ENCODE peak calls at places on chromosomes 5 and 9, in seven cellular contexts. A is neuronal stem cell, J is kidney, W is PC-3, K is mesendoderm, U is psoas muscle, L is aorta. I is an unnamed sample.
A peak's percentile ranks its signal among the peaks of the same experiment; 100 is the strongest.

GRCh38 chr5:149938791-149939358 is 5.7 kb downstream of the PDE6A start:
- DNase-seq in A (no peak), J (no peak), W (peak; percentile 100), K (peak; percentile 30), U (peak; percentile 26), L (peak; percentile 57), I (no peak)

GRCh38 chr5:141565826-141566575 is 52.8 kb downstream of the DIAPH1 start:
- DNase-seq in A (no peak), J (no peak), W (peak; percentile 34), K (no peak), U (no peak), L (no peak), I (no peak)

GRCh38 chr5:113278976-113279375 is 155.8 kb downstream of the TSSK1B start:
- DNase-seq in A (no peak), J (no peak), W (no peak), K (no peak), U (no peak), L (no peak), I (no peak)

GRCh38 chr5:36162810-36163486 is 11.0 kb downstream of the SKP2 start:
- DNase-seq in A (no peak), J (no peak), W (no peak), K (peak; percentile 68), U (no peak), L (no peak), I (no peak)

GRCh38 chr9:133489253-133490190 is 10.6 kb upstream of the SLC2A6 start:
- DNase-seq in A (no peak), J (peak; percentile 29), W (no peak), K (no peak), U (no peak), L (peak; percentile 21), I (no peak)

GRCh38 chr5:118017536-118017935 is 970.8 kb downstream of the DTWD2 start:
- DNase-seq in A (no peak), J (no peak), W (no peak), K (no peak), U (no peak), L (no peak), I (no peak)

GRCh38 chr9:95511232-95511951 is 5.4 kb downstream of the PTCH1 start:
- DNase-seq in A (no peak), J (peak; percentile 94), W (peak; percentile 56), K (peak; percentile 96), U (no peak), L (peak; percentile 72), I (no peak)

GRCh38 chr9:128554155-128554862 is 1.9 kb downstream of the SPTAN1 start:
- DNase-seq in A (peak; percentile 58), J (no peak), W (peak; percentile 81), K (peak; percentile 95), U (peak; percentile 56), L (peak; percentile 53), I (peak; percentile 34)

GRCh38 chr9:13443380-13444271 is 164.1 kb upstream of the MPDZ start:
- DNase-seq in A (no peak), J (no peak), W (no peak), K (no peak), U (no peak), L (no peak), I (no peak)

GRCh38 chr9:132943677-132944293 is 631 bp downstream of the TSC1 start:
- DNase-seq in A (no peak), J (no peak), W (no peak), K (peak; percentile 42), U (peak; percentile 23), L (no peak), I (no peak)

GRCh38 chr9:121985792-121986494 is 107.2 kb downstream of the TTLL11 start:
- DNase-seq in A (no peak), J (peak; percentile 72), W (no peak), K (no peak), U (peak; percentile 80), L (peak; percentile 77), I (peak; percentile 54)

GRCh38 chr9:84697494-84698114 is 28.1 kb downstream of the NTRK2 start:
- DNase-seq in A (peak; percentile 61), J (peak; percentile 86), W (peak; percentile 46), K (peak; percentile 90), U (peak; percentile 64), L (peak; percentile 75), I (peak; percentile 93)

GRCh38 chr9:2036844-2037243 is 21.7 kb downstream of the SMARCA2 start:
- DNase-seq in A (no peak), J (no peak), W (no peak), K (no peak), U (no peak), L (no peak), I (no peak)

GRCh38 chr5:86447362-86447761 is 170.4 kb upstream of the COX7C start:
- DNase-seq in A (no peak), J (no peak), W (no peak), K (no peak), U (no peak), L (no peak), I (no peak)

GRCh38 chr5:6359941-6360683 is 18.2 kb downstream of the MED10 start:
- DNase-seq in A (no peak), J (no peak), W (peak; percentile 59), K (peak; percentile 66), U (no peak), L (no peak), I (no peak)

GRCh38 chr5:154977409-154977808 is 36.1 kb upstream of the KIF4B start:
- DNase-seq in A (no peak), J (no peak), W (peak; percentile 59), K (no peak), U (no peak), L (no peak), I (no peak)

GRCh38 chr5:178332096-178332780 is 99.6 kb upstream of the PHYKPL start:
- DNase-seq in A (no peak), J (peak; percentile 40), W (no peak), K (no peak), U (no peak), L (peak; percentile 18), I (peak; percentile 8)

GRCh38 chr9:98022447-98022846 is 34.1 kb upstream of the NANS start:
- DNase-seq in A (no peak), J (no peak), W (no peak), K (no peak), U (no peak), L (peak; percentile 76), I (no peak)

GRCh38 chr5:2523180-2523579 is 228.3 kb downstream of the IRX2 start:
- DNase-seq in A (no peak), J (no peak), W (no peak), K (no peak), U (no peak), L (no peak), I (no peak)

GRCh38 chr5:171842006-171842776 is 56.6 kb downstream of the SMIM23 start:
- DNase-seq in A (no peak), J (no peak), W (no peak), K (no peak), U (no peak), L (no peak), I (no peak)

GRCh38 chr9:104915049-104915448 is 12.9 kb downstream of the ABCA1 start:
- DNase-seq in A (no peak), J (no peak), W (no peak), K (no peak), U (no peak), L (no peak), I (no peak)

GRCh38 chr5:131514316-131515275 is 120.4 kb downstream of the RAPGEF6 start:
- DNase-seq in A (no peak), J (no peak), W (peak; percentile 42), K (no peak), U (no peak), L (no peak), I (no peak)
- H3K4me3 ChIP-seq in A (no peak overlapping the region), J (no peak overlapping the region), W (no peak overlapping the region), K (no peak overlapping the region), U (peak overlapping the region; percentile 31), L (no peak overlapping the region), I (no peak overlapping the region)

GRCh38 chr5:68266457-68266856 is 50.9 kb downstream of the PIK3R1 start:
- DNase-seq in A (no peak), J (no peak), W (no peak), K (no peak), U (no peak), L (no peak), I (no peak)

GRCh38 chr5:68265822-68266395 is 50.4 kb downstream of the PIK3R1 start:
- DNase-seq in A (no peak), J (no peak), W (no peak), K (no peak), U (no peak), L (no peak), I (no peak)

GRCh38 chr5:68265347-68265746 is 49.8 kb downstream of the PIK3R1 start:
- DNase-seq in A (no peak), J (no peak), W (no peak), K (no peak), U (no peak), L (no peak), I (no peak)

GRCh38 chr5:68268363-68269130 is 53.0 kb downstream of the PIK3R1 start:
- DNase-seq in A (no peak), J (no peak), W (no peak), K (no peak), U (no peak), L (no peak), I (no peak)

DNA sequence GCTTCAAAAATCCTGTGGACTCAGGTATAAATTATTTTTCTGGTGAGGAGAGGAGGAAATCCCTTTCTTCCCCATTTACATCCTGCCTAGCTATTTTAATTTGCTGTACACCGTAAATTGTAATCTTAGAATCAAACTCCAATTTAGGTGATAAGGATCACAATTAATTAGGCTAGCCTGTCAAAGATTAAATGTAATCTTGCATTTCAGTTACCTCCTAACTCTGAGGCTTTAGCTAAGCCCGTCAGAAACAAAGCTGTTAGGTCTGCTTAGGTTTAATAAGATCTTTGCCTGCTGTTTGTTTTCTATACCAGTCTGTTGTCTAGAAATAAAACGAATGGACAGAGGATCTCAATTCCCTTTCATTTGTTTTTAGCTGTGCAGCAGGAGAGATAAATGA is 51.5 kb downstream of the PIK3R1 start:
- DNase-seq in A (no peak), J (no peak), W (no peak), K (peak; percentile 26), U (no peak), L (no peak), I (no peak)
- H3K4me3 ChIP-seq in A (no peak overlapping the region), J (peak overlapping the region; percentile 17), W (no peak overlapping the region), K (no peak overlapping the region), U (no peak overlapping the region), L (no peak overlapping the region), I (no peak overlapping the region)

GRCh38 chr5:143573568-143574170 is 170.2 kb upstream of the NR3C1 start:
- DNase-seq in A (no peak), J (no peak), W (no peak), K (no peak), U (no peak), L (no peak), I (no peak)
- H3K4me3 ChIP-seq in A (no peak overlapping the region), J (no peak overlapping the region), W (no peak overlapping the region), K (no peak overlapping the region), U (no peak overlapping the region), L (no peak overlapping the region), I (no peak overlapping the region)

DNA sequence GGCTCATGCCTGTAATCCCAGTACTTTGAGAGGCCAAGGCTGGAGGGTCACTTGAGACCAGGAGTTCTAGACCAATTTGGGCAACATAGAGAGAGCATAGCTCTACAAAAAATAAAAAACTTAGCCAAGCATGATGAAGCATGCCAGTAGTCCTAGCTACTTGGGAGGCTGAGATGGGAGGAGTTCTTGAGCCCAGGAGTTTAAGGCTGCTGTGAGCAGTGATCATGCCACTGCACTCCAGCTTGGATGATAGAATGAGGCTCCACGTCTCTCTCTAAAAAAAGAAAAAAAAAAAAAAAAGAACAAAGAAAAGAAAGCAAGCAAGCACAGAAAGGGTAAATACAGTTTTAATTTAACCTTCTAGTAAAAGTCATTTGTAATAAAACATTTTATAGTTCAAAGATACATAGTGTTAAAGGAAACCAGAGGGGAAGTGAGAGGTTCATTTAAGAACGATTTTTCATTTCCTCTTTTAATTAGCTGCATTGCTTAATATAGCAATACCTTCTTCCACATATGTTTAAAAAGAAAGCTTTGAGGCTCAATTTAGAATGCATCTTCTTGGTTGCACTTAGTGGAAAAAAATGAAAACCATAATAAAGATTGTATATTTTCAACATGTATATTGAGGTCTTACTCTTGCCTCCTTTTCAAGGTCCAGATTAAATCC is 14.9 kb downstream of the GAPT start:
- DNase-seq in A (no peak), J (no peak), W (no peak), K (no peak), U (no peak), L (no peak), I (no peak)
- H3K4me3 ChIP-seq in A (no peak overlapping the region), J (no peak overlapping the region), W (no peak overlapping the region), K (no peak overlapping the region), U (no peak overlapping the region), L (no peak overlapping the region), I (no peak overlapping the region)